ENCODE peak calls at places on chromosome 1, in seven cellular contexts. R, J, H, U, V, Y and O are unnamed samples. For H3K4me1 and H3K36me3, the result is how much of the 10 kb centered on the place peaks cover.

GRCh38 chr1:84271452-84272273 is 29.8 kb upstream of the SAMD13 start:
- DNase-seq in R (no peak), J (no peak), H (no peak), U (peak), V (no peak), Y (peak), O (no peak)

GRCh38 chr1:26791626-26792025 is 3.9 kb downstream of the PIGV start:
- DNase-seq in R (no peak), J (no peak), H (no peak), U (no peak), V (no peak), Y (no peak), O (no peak)

GRCh38 chr1:93961443-93961842 is 52.2 kb upstream of the GCLM start:
- DNase-seq in R (no peak), J (no peak), H (no peak), U (no peak), V (no peak), Y (no peak), O (no peak)

GRCh38 chr1:156140879-156141707 is 12.3 kb upstream of the SEMA4A start:
- DNase-seq in R (no peak), J (no peak), H (peak), U (no peak), V (no peak), Y (peak), O (no peak)

GRCh38 chr1:194117582-194117981 is 931.2 kb upstream of the B3GALT2 start:
- DNase-seq in R (no peak), J (no peak), H (no peak), U (no peak), V (no peak), Y (peak), O (no peak)

GRCh38 chr1:15786581-15786980 is 20.9 kb downstream of the UQCRHL start:
- DNase-seq in R (no peak), J (peak), H (peak), U (peak), V (no peak), Y (no peak), O (no peak)

GRCh38 chr1:231419147-231419546 is 2.9 kb downstream of the EGLN1 start:
- DNase-seq in R (no peak), J (no peak), H (no peak), U (peak), V (no peak), Y (no peak), O (no peak)

GRCh38 chr1:40252601-40253000 is 4.9 kb downstream of the TMCO2 start:
- DNase-seq in R (no peak), J (no peak), H (no peak), U (no peak), V (no peak), Y (no peak), O (no peak)

GRCh38 chr1:163747261-163747660 is 425.5 kb downstream of the NUF2 start:
- DNase-seq in R (no peak), J (no peak), H (no peak), U (peak), V (no peak), Y (peak), O (no peak)

GRCh38 chr1:187924252-187924651 is 1095.5 kb downstream of the PLA2G4A start:
- DNase-seq in R (no peak), J (no peak), H (no peak), U (no peak), V (no peak), Y (no peak), O (no peak)

GRCh38 chr1:168161459-168161858 is 17.3 kb upstream of the TIPRL start:
- DNase-seq in R (no peak), J (no peak), H (peak), U (no peak), V (no peak), Y (no peak), O (no peak)

GRCh38 chr1:86068841-86069756 is 87.5 kb downstream of the COL24A1 start:
- DNase-seq in R (no peak), J (peak), H (no peak), U (no peak), V (no peak), Y (no peak), O (no peak)

GRCh38 chr1:9128161-9128519 is 762 bp downstream of the GPR157 start:
- DNase-seq in R (no peak), J (peak), H (peak), U (peak), V (no peak), Y (no peak), O (no peak)

GRCh38 chr1:9127395-9128160 is 1.3 kb downstream of the GPR157 start:
- DNase-seq in R (no peak), J (peak), H (peak), U (peak), V (no peak), Y (peak), O (no peak)

GRCh38 chr1:9128520-9129371 is at the start of gene GPR157:
- DNase-seq in R (peak), J (peak), H (peak), U (peak), V (peak), Y (peak), O (peak)

GRCh38 chr1:9126511-9126910 is 2.4 kb downstream of the GPR157 start:
- DNase-seq in R (no peak), J (no peak), H (no peak), U (peak), V (no peak), Y (no peak), O (no peak)

DNA sequence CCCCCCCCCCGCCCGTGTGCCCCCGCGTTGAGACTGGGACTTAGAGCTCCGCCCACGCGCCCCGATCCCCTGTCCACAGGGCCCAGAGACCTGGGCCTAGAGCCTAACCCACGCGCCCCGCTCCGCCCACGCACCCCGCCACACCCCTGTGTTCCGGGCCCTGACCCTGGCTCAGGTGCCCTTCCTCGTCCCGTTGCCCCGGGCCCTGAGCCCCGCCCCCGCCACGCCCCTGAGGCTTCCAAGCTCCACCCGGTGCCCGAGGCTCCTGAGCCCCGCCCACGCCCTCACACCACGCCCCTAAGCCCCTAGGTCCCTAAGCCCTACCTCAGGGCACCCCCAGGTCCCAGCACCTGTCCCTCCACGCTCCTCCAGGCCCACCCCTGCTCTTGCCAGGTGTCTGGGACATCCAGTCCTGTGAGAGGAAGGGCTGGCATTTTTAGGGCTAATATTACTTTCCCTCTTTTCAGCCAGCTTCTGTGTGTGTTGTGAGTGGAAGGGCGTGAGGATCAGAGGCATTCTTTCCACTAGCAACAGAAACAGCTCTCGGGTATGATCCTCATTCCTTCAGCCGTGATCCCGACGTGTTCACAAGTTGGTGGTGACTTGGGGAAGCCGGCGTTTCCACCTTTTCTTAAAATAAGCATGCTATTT is 614 bp upstream of the GPR157 start:
- DNase-seq in R (peak), J (peak), H (peak), U (peak), V (peak), Y (peak), O (peak)
- H3K4me1 ChIP-seq in R (under half), J (under half), H (under half), U (under half), V (under half), Y (under half), O (under half)

GRCh38 chr1:32091176-32091575 is 16.7 kb upstream of the KPNA6 start:
- DNase-seq in R (no peak), J (no peak), H (no peak), U (no peak), V (no peak), Y (no peak), O (no peak)
- H3K36me3 ChIP-seq in R (under half), J (under half), H (under half), U (under half), V (under half), Y (under half), O (under half)

GRCh38 chr1:30684259-30684658 is 39.1 kb downstream of the MATN1 start:
- DNase-seq in R (no peak), J (no peak), H (no peak), U (no peak), V (no peak), Y (no peak), O (no peak)

GRCh38 chr1:30683699-30684098 is 39.7 kb downstream of the MATN1 start:
- DNase-seq in R (no peak), J (no peak), H (no peak), U (no peak), V (no peak), Y (no peak), O (no peak)

GRCh38 chr1:30686236-30686635 is 37.1 kb downstream of the MATN1 start:
- DNase-seq in R (no peak), J (no peak), H (no peak), U (no peak), V (no peak), Y (peak), O (no peak)

GRCh38 chr1:30685796-30686165 is 37.6 kb downstream of the MATN1 start:
- DNase-seq in R (no peak), J (no peak), H (no peak), U (no peak), V (no peak), Y (no peak), O (no peak)

DNA sequence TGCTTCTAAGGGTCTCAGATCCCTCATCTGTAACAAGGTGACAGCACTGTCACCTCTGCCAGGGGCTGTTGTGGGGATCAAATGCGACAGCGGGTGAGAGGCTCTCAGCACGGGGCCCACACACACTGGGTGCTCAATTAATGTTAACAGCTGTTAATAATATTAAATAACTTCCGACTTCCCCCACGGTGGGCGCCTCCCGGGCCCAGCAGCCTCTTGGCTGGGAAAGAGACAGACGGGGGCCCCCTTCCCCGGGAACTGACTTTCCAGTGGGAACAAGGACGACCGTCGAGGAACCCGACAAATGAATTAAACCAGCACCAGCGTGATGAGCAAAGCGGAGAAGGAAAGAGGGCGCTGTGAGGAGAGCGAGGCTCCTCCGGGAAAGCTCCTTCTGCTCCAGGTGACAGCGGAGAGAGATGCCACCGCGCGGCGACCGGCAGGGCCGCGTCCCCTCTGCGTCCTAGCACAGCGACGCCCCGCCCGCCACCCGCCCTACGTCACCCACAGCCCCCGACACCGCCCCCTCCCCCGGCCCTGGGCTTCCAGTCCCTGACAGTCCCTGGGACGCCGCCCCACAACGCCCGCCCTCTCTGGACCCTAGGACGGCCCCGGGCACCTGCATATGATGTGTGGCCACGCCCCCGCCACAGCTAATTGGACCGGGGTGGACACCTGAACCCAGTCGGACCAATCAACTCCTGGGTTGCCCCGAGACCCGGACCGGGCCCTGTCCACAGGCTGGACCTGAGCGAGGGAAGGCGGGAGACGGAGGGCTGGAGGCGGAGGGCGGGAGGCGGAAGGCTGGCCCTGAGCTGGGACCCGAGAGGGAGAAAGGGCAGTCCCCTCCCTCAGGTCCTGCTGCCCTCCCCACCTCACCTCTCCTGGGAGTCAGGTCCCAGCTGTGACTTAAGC is 38.2 kb downstream of the MATN1 start:
- DNase-seq in R (no peak), J (no peak), H (peak), U (peak), V (peak), Y (peak), O (no peak)
- H3K4me3 ChIP-seq in R (peak), J (no peak), H (peak), U (no peak), V (peak), Y (peak), O (no peak)

DNA sequence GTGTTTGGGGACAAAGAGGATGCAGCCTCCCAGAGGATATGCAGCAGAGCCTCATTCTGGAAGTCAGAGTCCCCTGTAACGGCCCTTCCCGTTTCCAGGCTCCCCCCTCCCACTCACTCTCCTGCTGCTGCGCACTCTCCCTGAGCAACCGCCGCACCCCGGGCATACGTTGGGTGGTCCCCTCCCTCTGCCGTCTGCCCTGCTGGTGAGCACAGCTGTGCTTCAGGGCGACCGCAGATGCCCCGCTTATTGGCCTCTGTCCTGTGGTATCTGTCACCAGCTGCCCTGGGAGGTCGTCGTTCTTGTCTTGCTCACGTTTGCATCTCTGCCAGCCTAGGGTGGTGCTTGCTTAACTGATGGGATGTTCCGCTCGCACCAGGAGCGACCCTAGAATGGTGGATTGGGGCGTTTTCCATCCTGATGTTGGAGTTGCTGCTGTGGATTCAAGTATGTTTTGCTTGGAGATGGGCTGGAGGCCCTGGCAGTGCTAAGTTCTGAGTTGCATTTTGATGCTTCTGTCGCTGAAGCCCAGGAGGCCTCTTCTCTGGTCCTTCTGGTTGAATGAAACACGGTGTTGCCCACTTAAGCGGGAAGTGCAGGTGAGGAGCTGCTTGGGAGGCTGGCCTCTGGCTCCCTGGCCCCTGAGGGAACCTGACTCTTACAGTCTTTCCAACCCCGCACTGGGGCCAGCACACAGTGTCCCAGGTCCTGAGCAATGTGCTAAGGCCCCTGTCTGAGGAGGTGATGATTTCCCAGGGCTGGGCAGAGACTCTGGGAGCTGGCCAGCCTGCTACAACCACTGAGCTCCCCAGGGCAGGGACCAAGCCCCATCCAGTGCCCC is 3.2 kb downstream of the TMEM201 start:
- DNase-seq in R (no peak), J (peak), H (no peak), U (no peak), V (no peak), Y (no peak), O (no peak)
- H3K4me1 ChIP-seq in R (under half), J (under half), H (under half), U (under half), V (under half), Y (half or more), O (under half)

GRCh38 chr1:100284591-100284990 is 18.6 kb downstream of the RTCA start:
- DNase-seq in R (no peak), J (no peak), H (no peak), U (no peak), V (no peak), Y (no peak), O (no peak)

GRCh38 chr1:100277866-100278265 is 11.8 kb downstream of the RTCA start:
- DNase-seq in R (peak), J (no peak), H (no peak), U (no peak), V (no peak), Y (no peak), O (peak)

GRCh38 chr1:100279954-100280682 is 14.1 kb downstream of the RTCA start:
- DNase-seq in R (no peak), J (no peak), H (no peak), U (no peak), V (no peak), Y (no peak), O (no peak)

DNA sequence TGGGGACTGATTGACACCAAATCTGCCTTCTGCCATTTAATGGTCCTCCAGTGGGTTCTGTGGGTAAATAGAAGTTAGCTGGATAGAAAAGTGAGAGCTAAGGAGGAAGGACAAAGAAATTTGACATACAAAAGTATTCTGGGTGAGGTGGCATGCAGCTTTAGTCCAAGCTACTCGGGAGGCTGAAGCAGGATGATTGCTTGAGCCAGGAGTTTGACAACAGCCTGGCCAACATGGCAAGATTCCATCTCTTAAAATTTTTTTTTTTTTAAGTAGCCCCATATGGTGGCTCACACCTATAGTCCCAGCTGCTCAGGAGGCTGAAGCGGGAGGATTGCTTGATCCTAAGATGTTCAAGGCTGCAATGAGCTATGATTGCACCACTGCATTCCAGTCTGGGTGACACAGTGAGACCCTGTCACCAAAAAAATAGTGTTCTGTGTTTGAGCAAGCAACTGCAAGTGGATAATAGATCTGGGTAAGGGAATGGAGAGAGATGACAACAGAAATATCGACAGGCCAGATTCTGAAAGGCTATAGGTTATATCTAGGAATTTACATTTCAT is 13.4 kb downstream of the RTCA start:
- DNase-seq in R (no peak), J (no peak), H (no peak), U (no peak), V (no peak), Y (no peak), O (no peak)
- H3K36me3 ChIP-seq in R (half or more), J (under half), H (under half), U (half or more), V (half or more), Y (under half), O (under half)